ENCODE peak calls at places on chromosomes 2 and 18, in four cellular contexts. A, J, I and C are unnamed samples.

GRCh38 chr2:40257812-40258457 is 194.0 kb downstream of the SLC8A1 start:
- DNase-seq in A (no peak), J (no peak), I (no peak), C (no peak)

GRCh38 chr2:133838642-133839370 is 270.5 kb upstream of the NCKAP5 start:
- DNase-seq in A (no peak), I (no peak), J (peak; percentile 72), C (no peak)

GRCh38 chr18:46174317-46175039 is 70.3 kb downstream of the HAUS1 start:
- DNase-seq in A (no peak), J (peak; percentile 49), I (peak; percentile 39), C (peak; percentile 64)

GRCh38 chr2:205407984-205408383 is 274.3 kb upstream of the NRP2 start:
- DNase-seq in I (no peak), A (no peak), J (peak; percentile 37), C (no peak)

GRCh38 chr2:57075226-57075625 is 891.4 kb downstream of the CCDC85A start:
- DNase-seq in A (no peak), J (no peak), I (no peak), C (no peak)

GRCh38 chr2:229719926-229720652 is 5.7 kb upstream of the DNER start:
- DNase-seq in J (peak; percentile 24), I (no peak), A (no peak), C (no peak)

GRCh38 chr18:76246579-76246978 is 248.5 kb downstream of the ZNF516 start:
- DNase-seq in I (no peak), A (no peak), J (no peak), C (no peak)

GRCh38 chr2:241399941-241400922 is 44.1 kb downstream of the FARP2 start:
- DNase-seq in I (no peak), A (no peak), J (no peak), C (no peak)

GRCh38 chr18:8798996-8799395 is 93.6 kb downstream of the MTCL1 start:
- DNase-seq in A (no peak), J (peak; percentile 19), I (no peak), C (peak; percentile 36)

GRCh38 chr2:46275995-46276394 is 21.2 kb upstream of the EPAS1 start:
- DNase-seq in A (no peak), J (peak; percentile 55), I (peak; percentile 45), C (no peak)

GRCh38 chr2:152740743-152741328 is 22.4 kb downstream of the ARL6IP6 start:
- DNase-seq in J (peak; percentile 78), I (no peak), A (no peak), C (no peak)

GRCh38 chr18:59783138-59783537 is 85.9 kb upstream of the CCBE1 start:
- DNase-seq in A (peak; percentile 3), I (no peak), J (peak; percentile 55), C (peak; percentile 24)
- TF ChIP-seq CTCF in A (peak; percentile 60), I (no peak), J (peak; percentile 72), C (peak; percentile 52)

DNA sequence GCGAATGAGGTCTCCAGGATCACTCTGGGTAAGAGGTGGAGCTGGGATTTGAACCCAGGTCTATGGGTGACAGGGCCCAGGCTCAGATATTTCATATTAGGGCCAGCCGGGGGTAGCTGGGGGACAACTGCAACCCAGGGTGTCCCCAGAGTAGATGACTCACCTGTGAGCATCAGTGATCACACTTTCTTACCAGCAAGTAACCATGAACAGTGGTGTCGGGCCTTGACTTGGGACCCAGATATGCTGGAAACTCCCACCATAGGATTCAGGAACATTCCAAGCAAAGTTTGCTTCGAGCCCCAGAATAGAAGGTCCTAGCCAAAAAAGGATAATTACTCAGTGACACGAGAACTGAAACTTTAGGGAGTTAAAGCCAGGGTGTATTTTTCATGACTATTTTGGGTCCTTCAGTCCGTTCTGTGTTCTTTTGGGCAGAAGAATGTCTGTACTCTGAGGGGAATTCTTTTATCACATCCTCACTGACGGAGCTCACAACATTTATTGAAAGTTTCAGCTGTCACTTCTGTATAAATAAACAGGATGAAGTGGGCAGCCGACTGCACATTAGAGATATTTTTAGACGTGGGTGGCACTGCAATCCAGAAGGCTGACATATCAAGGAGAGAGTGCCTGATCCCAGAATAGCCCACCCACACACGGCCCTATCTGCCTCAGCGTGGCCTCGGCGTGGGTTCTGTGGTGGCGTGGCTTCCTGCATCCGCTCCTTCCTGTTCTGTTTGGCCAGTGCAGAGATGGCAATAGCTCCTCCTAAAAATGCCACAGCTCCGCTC is 45.6 kb downstream of the RAMP1 start:
- DNase-seq in J (no peak), I (no peak), A (no peak), C (no peak)
- TF ChIP-seq CTCF in J (no peak), I (no peak), A (no peak), C (no peak)

GRCh38 chr18:48667276-48668254 is 128.7 kb downstream of the CTIF start:
- DNase-seq in J (no peak), A (no peak), I (no peak), C (peak; percentile 58)
- TF ChIP-seq CTCF in J (no peak), A (peak; percentile 56), I (no peak), C (peak; percentile 67)

DNA sequence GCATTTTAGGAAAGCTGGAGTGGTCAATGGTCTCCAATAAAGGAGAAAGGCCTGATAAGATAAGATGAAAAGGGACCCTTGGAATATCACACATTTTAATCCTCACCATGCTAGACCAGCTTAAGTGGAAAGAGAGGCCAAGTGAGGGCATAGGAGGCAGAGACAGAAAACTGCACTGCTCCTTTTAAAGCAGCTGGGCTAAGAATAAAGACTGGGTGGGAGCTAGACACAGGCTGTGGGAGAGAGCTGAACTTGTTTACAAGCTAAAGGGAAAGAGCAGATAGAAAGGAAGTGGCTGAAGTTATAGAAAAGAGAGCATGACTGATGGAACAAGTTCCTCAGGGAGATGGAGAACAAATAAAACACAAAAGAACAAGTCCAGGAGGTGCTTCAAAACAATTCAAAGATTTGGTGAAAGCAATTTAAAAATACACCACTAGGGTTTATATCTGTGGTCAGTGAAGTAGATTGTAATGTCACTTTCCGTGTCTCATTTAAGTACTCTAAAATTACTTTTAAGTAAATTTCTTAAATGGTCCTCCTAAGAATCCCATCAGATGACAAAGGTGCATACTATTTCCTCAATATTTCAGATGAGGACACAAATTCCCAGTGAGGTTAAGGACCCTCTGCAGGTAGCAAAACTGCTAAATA is 7.5 kb downstream of the COL5A2 start:
- DNase-seq in A (no peak), J (no peak), I (no peak), C (no peak)
- TF ChIP-seq CTCF in A (peak; percentile 33), J (peak; percentile 24), I (no peak), C (no peak)

DNA sequence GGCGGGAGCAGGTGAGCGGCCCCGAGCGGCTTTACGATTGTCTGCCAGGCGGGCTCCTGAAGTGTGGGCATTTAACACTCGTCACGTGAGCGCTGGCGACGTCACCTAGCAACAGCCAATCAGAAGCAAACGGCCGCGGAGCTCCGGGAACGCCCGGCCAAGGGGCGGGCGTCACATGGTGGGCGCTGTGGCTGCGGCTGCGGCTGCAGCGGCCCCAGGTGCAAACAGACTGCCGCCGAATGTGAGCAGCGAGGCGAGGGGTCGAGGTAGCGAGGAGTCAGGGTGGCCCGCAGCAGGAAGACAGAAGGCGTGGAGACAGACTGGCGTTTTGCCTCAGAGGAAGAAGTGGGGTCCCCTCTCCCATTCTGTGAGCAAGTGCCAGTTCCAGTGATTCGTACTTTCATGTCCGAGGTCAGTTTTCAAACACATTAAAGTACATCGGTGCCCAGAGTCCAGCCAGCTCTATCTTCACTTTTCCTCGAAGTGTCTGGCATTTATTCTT is at the start of gene DLX2:
- DNase-seq in I (peak; percentile 67), A (peak; percentile 85), J (peak; percentile 98), C (peak; percentile 94)
- TF ChIP-seq CTCF in I (no peak), A (no peak), J (peak; percentile 9), C (no peak)

DNA sequence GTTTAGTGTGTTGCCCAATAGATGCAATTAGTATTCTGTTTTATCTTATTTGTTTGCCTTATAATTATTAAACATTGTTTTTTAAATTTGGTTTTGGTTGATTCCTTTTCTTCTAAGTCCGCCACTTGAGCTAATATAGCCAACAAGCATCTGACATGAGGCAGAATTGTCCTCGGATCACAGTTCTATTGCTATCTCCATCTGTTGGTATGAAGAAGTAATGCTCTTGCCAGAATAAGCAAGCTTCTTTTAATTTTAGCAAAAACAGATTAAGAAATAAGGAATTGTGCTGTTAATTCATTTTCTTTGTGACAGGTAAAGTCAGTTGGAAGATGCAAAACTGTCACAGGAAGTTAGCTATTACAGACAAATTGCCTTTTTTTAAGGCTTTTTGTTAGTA is 54.3 kb downstream of the R3HDM1 start:
- DNase-seq in J (peak; percentile 45), A (no peak), I (no peak), C (no peak)
- TF ChIP-seq CTCF in J (peak; percentile 52), A (peak; percentile 42), I (no peak), C (no peak)

GRCh38 chr18:64097497-64097896 is 51.4 kb downstream of the LINC00305 start:
- DNase-seq in I (no peak), J (peak; percentile 12), A (no peak), C (no peak)
- TF ChIP-seq CTCF in I (no peak), J (peak; percentile 57), A (peak; percentile 71), C (peak; percentile 28)

GRCh38 chr2:69767034-69767433 is 25.1 kb downstream of the ANXA4 start:
- DNase-seq in J (no peak), I (no peak), A (no peak), C (no peak)
- TF ChIP-seq CTCF in J (no peak), I (no peak), A (no peak), C (no peak)

GRCh38 chr18:78661316-78661715 is 318.3 kb upstream of the SALL3 start:
- DNase-seq in A (no peak), I (no peak), J (no peak), C (no peak)

GRCh38 chr18:78659057-78659456 is 320.6 kb upstream of the SALL3 start:
- DNase-seq in I (no peak), A (no peak), J (no peak), C (no peak)

GRCh38 chr18:78660311-78660710 is 319.3 kb upstream of the SALL3 start:
- DNase-seq in A (no peak), J (no peak), I (no peak), C (no peak)

GRCh38 chr18:78658531-78658930 is 321.1 kb upstream of the SALL3 start:
- DNase-seq in I (no peak), A (no peak), J (no peak), C (no peak)

DNA sequence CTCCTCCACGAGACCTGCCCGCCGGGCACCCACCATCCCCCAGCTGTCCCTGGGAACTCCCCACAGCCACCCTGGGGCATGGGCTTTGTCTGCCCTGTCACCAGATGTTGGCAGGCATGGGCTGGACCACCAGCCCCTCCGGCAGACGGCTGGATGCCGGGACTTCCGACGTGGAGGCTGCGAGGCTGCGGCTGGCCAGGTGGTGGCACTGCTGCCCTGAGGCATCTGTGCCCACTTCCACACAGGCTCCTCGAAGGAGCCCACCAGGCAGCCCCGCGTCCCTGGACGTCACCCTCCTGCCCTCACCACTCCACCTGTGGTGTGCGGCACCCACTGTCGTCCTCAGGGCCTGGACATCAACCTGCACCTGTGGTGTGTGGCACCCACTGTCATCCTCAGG is 319.9 kb upstream of the SALL3 start:
- DNase-seq in I (peak; percentile 22), A (peak; percentile 44), J (no peak), C (peak; percentile 64)
- TF ChIP-seq CTCF in I (no peak), A (peak; percentile 64), J (peak; percentile 36), C (peak; percentile 50)

GRCh38 chr2:180240774-180241173 is 233.7 kb upstream of the CWC22 start:
- DNase-seq in I (no peak), J (no peak), A (no peak), C (no peak)
- TF ChIP-seq CTCF in I (no peak), J (peak; percentile 25), A (no peak), C (no peak)